ENCODE peak calls at places on chromosomes 16 and 17, in five cellular contexts. I is PC-9, L is prostate gland, A is HepG2, X is psoas muscle. K is an unnamed sample. For H3K4me1 and H3K36me3, the result is how much of the 10 kb centered on the place peaks cover.

GRCh38 chr17:31534223-31534888 is 142.9 kb downstream of the RAB11FIP4 start:
- DNase-seq in X (no peak), A (no peak), I (no peak), L (no peak), K (no peak)

GRCh38 chr16:3292604-3293003 is 9.3 kb downstream of the ZNF263 start:
- DNase-seq in X (no peak), I (no peak), L (no peak), A (no peak), K (no peak)

GRCh38 chr17:6098466-6099180 is 28.4 kb downstream of the WSCD1 start:
- DNase-seq in X (peak), I (no peak), L (no peak), A (no peak), K (no peak)

GRCh38 chr16:11727945-11728543 is 14.6 kb downstream of the TXNDC11 start:
- DNase-seq in A (no peak), I (no peak), X (no peak), L (no peak), K (no peak)

GRCh38 chr17:72916991-72917390 is 175.5 kb downstream of the SLC39A11 start:
- DNase-seq in I (no peak), X (no peak), A (no peak), L (no peak), K (no peak)

GRCh38 chr16:4367393-4367856 is 4.2 kb upstream of the VASN start:
- DNase-seq in A (peak), X (no peak), L (no peak), I (no peak), K (no peak)

GRCh38 chr17:45429338-45430005 is 3.2 kb downstream of the ARHGAP27 start:
- DNase-seq in A (no peak), I (no peak), X (no peak), L (no peak), K (no peak)

GRCh38 chr17:76273923-76274558 is 8.9 kb downstream of the UBALD2 start:
- DNase-seq in A (no peak), L (no peak), I (no peak), X (no peak), K (no peak)

GRCh38 chr16:10870137-10870776 is 6.7 kb upstream of the CIITA start:
- DNase-seq in X (no peak), A (peak), I (no peak), L (no peak), K (no peak)

GRCh38 chr16:69709456-69710084 is 16.8 kb downstream of the NQO1 start:
- DNase-seq in L (peak), X (no peak), A (peak), I (no peak), K (no peak)

GRCh38 chr16:87484487-87485331 is 8.1 kb downstream of the ZCCHC14 start:
- DNase-seq in X (no peak), L (no peak), I (no peak), A (peak), K (no peak)

GRCh38 chr17:42111901-42112551 is 488 bp downstream of the DHX58 start:
- DNase-seq in I (peak), X (no peak), L (peak), A (no peak), K (peak)

GRCh38 chr17:61702450-61702849 is 111.4 kb upstream of the NACA2 start:
- DNase-seq in I (no peak), A (no peak), L (no peak), X (no peak), K (no peak)

GRCh38 chr17:4591529-4591928 is 7.2 kb downstream of the SMTNL2 start:
- DNase-seq in L (no peak), X (no peak), A (no peak), I (no peak), K (no peak)

GRCh38 chr17:73956595-73957465 is 246.6 kb upstream of the RPL38 start:
- DNase-seq in X (no peak), L (no peak), I (peak), A (peak), K (peak)
- TF ChIP-seq CTCF in X (peak), L (no peak), I (peak), A (peak), K (peak)

GRCh38 chr17:28521296-28522085 is 15.3 kb downstream of the FOXN1 start:
- DNase-seq in L (no peak), I (no peak), X (no peak), A (no peak), K (no peak)

GRCh38 chr17:28520687-28521086 is 14.5 kb downstream of the FOXN1 start:
- DNase-seq in L (no peak), I (no peak), X (no peak), A (no peak), K (no peak)

GRCh38 chr17:28523876-28524275 is 17.7 kb downstream of the FOXN1 start:
- DNase-seq in A (no peak), X (no peak), L (no peak), I (no peak), K (no peak)

GRCh38 chr17:28524476-28525415 is 18.6 kb downstream of the FOXN1 start:
- DNase-seq in L (peak), I (peak), X (no peak), A (peak), K (peak)

DNA sequence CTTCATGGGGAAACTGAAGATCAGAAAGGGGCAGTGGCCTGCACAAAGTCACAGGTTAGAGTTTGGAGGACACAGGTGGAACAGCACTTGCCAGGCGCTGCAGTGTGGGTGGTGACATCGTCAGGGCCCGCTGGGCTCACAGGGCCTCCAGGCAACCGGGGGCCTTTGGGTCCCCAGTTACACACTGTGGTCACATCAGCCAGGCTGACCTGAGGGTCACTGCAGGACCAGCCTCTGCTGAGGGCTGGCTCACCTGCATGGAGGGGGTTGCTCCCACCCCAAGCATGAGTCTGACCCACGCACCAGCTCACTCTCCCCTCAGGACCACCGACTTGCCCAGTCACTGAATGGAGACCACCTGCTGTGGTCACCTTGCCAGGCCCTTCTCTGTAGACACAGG is 17.0 kb downstream of the FOXN1 start:
- DNase-seq in L (no peak), I (no peak), X (no peak), A (no peak), K (no peak)
- H3K4me1 ChIP-seq in L (under half), I (under half), X (under half), A (under half), K (under half)

GRCh38 chr17:78069695-78070094 is 58.9 kb downstream of the TMC6 start:
- DNase-seq in I (no peak), L (no peak), X (no peak), A (no peak), K (no peak)

GRCh38 chr17:78079253-78079652 is 49.3 kb downstream of the TMC6 start:
- DNase-seq in X (no peak), I (no peak), A (no peak), L (no peak), K (no peak)

GRCh38 chr17:78072961-78073360 is 55.6 kb downstream of the TMC6 start:
- DNase-seq in A (no peak), L (no peak), I (no peak), X (no peak), K (no peak)

GRCh38 chr17:78075545-78075944 is 53.0 kb downstream of the TMC6 start:
- DNase-seq in L (no peak), A (no peak), X (no peak), I (no peak), K (no peak)

GRCh38 chr17:78075011-78075410 is 53.5 kb downstream of the TMC6 start:
- DNase-seq in X (no peak), A (no peak), I (no peak), L (no peak), K (no peak)
- H3K36me3 ChIP-seq in X (half or more), A (under half), I (under half), L (under half), K (under half)

GRCh38 chr17:74118504-74118903 is 85.0 kb upstream of the RPL38 start:
- DNase-seq in A (no peak), L (no peak), X (no peak), I (no peak), K (no peak)
- TF ChIP-seq CTCF in A (no peak), L (no peak), X (no peak), I (no peak), K (no peak)

GRCh38 chr17:17840751-17841591 is 4.2 kb upstream of the SREBF1 start:
- DNase-seq in L (no peak), X (no peak), A (peak), I (peak), K (no peak)
- H3K4me1 ChIP-seq in L (under half), X (half or more), A (half or more), I (half or more), K (under half)

GRCh38 chr16:1667916-1668315 is 10.2 kb upstream of the JPT2 start:
- DNase-seq in A (no peak), L (no peak), I (no peak), X (no peak), K (no peak)
- H3K36me3 ChIP-seq in A (under half), L (under half), I (under half), X (half or more), K (under half)

GRCh38 chr17:17999364-18000007 is 26.8 kb downstream of the DRC3 start:
- DNase-seq in L (no peak), X (no peak), I (no peak), A (peak), K (no peak)

GRCh38 chr17:18002171-18002570 is 29.5 kb downstream of the DRC3 start:
- DNase-seq in L (no peak), I (no peak), A (no peak), X (no peak), K (no peak)

GRCh38 chr17:17998934-17999333 is 26.3 kb downstream of the DRC3 start:
- DNase-seq in L (no peak), I (no peak), X (no peak), A (no peak), K (no peak)

GRCh38 chr17:18004345-18004744 is 31.7 kb downstream of the DRC3 start:
- DNase-seq in L (no peak), X (no peak), A (no peak), I (no peak), K (no peak)

DNA sequence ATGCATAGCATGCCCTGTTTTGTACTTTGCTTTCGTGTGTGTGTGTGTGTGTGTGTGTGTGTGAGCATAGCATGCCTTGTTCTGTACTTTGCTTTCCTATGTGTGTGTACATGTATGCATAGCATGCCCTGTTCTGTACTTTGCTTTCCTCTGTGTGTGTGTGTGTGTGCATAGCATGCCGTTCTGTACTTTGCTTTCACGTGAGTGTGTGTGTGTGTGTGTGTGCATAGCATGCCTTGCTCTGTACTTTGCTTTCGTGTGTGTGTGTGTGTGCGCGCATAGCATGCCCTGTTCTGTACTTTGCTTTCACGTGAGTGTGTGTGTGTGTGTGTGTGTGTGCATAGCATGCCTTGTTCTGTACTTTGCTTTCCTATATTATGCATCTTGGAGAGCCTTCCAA is 27.4 kb downstream of the DRC3 start:
- DNase-seq in A (peak), I (no peak), L (no peak), X (no peak), K (no peak)
- TF ChIP-seq CTCF in A (no peak), I (no peak), L (no peak), X (no peak), K (no peak)

DNA sequence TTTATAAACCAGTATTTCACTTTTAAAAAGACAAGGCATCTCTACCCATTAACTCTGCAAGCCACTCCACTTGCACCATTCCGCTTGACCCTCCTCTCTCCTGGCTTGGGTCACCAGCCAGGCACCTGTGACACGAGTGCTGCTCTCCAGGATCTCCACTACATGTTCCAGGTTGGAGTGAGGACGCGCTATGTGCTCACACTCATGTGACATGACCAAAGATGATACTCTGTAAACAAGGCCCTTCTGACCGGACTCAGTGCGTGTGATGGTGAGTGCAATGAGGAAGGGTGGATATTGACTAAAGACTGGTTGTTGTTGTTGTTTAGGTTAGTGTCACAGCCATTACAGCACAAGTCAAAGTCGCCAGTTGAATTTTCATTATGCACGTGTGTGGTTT is 192.7 kb downstream of the MRTFB start:
- DNase-seq in A (no peak), L (no peak), I (no peak), X (no peak), K (no peak)
- H3K4me1 ChIP-seq in A (under half), L (under half), I (under half), X (under half), K (under half)

GRCh38 chr17:17484451-17484899 is 7.7 kb downstream of the MED9 start:
- DNase-seq in L (no peak), A (no peak), X (no peak), I (no peak), K (no peak)
- H3K36me3 ChIP-seq in L (under half), A (under half), X (under half), I (under half), K (under half)

DNA sequence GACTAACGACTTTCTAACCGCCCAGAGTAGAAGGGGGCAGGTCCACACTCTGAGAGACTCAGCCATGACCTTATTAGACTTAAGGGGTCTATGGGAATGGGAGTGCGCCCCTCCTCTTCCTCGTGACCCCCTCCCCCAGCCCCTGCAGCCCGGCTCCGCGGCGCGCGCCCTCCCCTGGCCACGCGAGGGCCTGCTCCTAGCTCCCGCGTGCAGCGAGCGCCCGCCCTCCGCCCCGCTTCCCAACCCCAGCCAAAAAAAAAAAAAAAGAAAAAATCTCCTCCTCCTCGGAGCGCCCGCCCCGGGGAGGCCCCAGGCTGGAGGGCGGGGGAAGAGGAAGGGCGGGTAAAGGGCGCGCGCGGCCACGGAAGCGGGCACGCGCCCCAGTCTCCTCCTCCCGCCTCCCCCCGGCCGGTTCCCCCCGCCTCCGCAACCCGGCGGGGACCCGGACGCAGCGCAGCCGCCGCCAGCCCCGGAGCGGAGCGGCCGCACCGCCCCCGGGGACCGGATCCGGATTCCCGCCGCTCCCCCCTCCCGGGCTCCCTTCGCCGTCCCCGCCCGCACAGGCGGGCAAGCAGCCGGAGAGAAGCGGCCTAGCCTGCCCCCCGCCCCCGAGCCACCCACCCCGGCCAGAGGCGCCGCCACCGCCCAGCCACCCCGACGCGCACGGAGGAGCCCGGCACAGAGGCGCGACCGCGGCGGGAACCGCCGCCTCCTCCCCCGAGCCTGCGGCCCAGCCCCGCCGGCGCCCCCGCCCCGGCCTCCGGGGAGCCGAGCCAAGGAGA is 940 bp downstream of the UBTF start:
- DNase-seq in L (peak), I (peak), A (peak), X (peak), K (peak)
- TF ChIP-seq CTCF in L (peak), I (peak), A (peak), X (peak), K (peak)